ENCODE peak calls at places on chromosomes 1 and 21, in five cellular contexts. M is heart left ventricle, X is cardiac muscle cell, T is GM12878, D is NB4. E is an unnamed sample.

GRCh38 chr1:86104606-86105532 is 51.7 kb downstream of the COL24A1 start:
- DNase-seq in M (no peak), X (no peak), T (no peak), D (no peak), E (no peak)

GRCh38 chr21:44903054-44903685 is 17.5 kb downstream of the ITGB2 start:
- DNase-seq in M (peak; percentile 24), X (no peak), T (no peak), D (no peak), E (no peak)

GRCh38 chr1:117574206-117574835 is 31.5 kb upstream of the TENT5C start:
- DNase-seq in M (no peak), X (no peak), T (no peak), D (no peak), E (no peak)

GRCh38 chr1:44368471-44369151 is 13.6 kb upstream of the ERI3 start:
- DNase-seq in M (no peak), X (peak; percentile 18), T (no peak), D (no peak), E (no peak)

GRCh38 chr21:37546949-37547614 is 180.5 kb downstream of the DYRK1A start:
- DNase-seq in M (no peak), X (peak; percentile 26), T (no peak), D (peak; percentile 41), E (peak; percentile 72)

GRCh38 chr1:55310517-55310927 is 95.4 kb upstream of the USP24 start:
- DNase-seq in M (no peak), X (peak; percentile 97), T (no peak), D (peak; percentile 45), E (peak; percentile 92)

GRCh38 chr1:183881387-183882084 is 76.6 kb downstream of the RGL1 start:
- DNase-seq in M (peak; percentile 76), X (peak; percentile 96), T (no peak), D (no peak), E (peak; percentile 76)

GRCh38 chr1:61301824-61302652 is 219.7 kb downstream of the NFIA start:
- DNase-seq in M (no peak), X (peak; percentile 78), T (no peak), D (no peak), E (peak; percentile 78)

GRCh38 chr1:98386675-98387440 is 274.7 kb upstream of the SNX7 start:
- DNase-seq in M (no peak), X (no peak), T (no peak), D (no peak), E (no peak)

GRCh38 chr1:25556791-25557476 is 13.5 kb downstream of the LDLRAP1 start:
- DNase-seq in M (no peak), X (peak; percentile 64), T (no peak), D (peak; percentile 63), E (peak; percentile 64)

GRCh38 chr21:45341779-45342178 is 54.1 kb upstream of the POFUT2 start:
- DNase-seq in M (peak; percentile 27), X (peak; percentile 61), T (no peak), D (no peak), E (no peak)

GRCh38 chr1:166822385-166822784 is 16.9 kb upstream of the POGK start:
- DNase-seq in M (no peak), X (no peak), T (no peak), D (no peak), E (no peak)

GRCh38 chr1:244439391-244440032 is 12.2 kb downstream of the ADSS2 start:
- DNase-seq in M (no peak), X (peak; percentile 17), T (no peak), D (no peak), E (no peak)

GRCh38 chr1:75115654-75116053 is 18.5 kb upstream of the LHX8 start:
- DNase-seq in M (no peak), X (no peak), T (no peak), D (no peak), E (no peak)

GRCh38 chr1:174217787-174218574 is 58.7 kb downstream of the RABGAP1L start:
- DNase-seq in M (no peak), X (peak; percentile 58), T (no peak), D (peak; percentile 48), E (peak; percentile 51)

GRCh38 chr1:80066060-80066459 is 1059.5 kb upstream of the ADGRL4 start:
- DNase-seq in M (no peak), X (no peak), T (no peak), D (no peak), E (no peak)

GRCh38 chr1:239387304-239388231 is 1.2 kb downstream of the CHRM3 start:
- DNase-seq in M (no peak), X (no peak), T (no peak), D (no peak), E (no peak)

GRCh38 chr1:84479998-84480397 is 932 bp downstream of the RPF1 start:
- DNase-seq in M (no peak), X (no peak), T (no peak), D (peak; percentile 11), E (peak; percentile 4)

DNA sequence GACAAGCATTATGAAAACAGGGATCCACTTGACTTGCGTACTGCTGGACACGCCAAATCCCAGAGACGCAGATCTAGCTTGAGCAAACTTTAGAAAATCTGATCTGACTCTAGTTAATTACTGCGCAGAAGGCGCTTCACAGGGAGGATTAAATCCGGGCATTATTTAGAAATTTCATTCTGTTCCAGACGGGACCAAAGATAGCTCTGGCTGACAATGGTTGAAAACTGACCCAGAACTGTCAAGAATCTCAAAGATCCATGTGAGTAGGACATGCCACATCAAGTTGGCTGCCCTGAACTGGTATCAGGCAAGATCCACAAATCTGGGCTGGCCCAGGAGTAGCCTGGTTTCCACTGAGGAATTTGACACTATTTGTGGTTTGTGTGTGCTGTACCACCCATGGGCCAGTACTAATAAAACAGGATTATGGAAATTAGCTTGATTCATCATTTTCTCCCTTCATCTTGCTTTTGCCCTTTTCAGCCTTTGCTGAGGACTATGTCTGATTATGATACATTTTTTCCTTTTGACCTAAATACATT is 171.0 kb downstream of the VAV3 start:
- DNase-seq in M (no peak), X (no peak), T (no peak), D (no peak), E (no peak)
- H3K4me3 ChIP-seq in M (no peak overlapping the region), X (no peak overlapping the region), T (no peak overlapping the region), D (no peak overlapping the region), E (no peak overlapping the region)

DNA sequence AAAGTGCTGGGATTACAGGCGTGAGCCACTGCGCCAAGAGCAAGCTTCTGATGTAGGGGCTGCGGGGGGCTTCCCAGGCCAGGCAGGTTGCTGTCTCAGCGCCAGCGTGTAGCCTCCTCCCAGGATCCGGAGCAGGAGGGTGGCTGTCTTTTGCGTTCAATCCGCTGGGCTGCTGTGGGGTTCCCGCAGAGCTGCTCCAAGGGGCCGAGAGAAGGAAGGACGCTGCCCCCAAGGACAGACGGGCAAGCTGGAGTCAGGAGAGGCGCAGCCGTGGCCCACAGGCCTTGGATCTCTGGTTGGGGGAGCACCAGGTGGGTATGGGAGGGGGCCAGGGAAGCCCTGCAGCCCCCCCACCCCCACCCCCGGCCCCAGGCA is 16.0 kb upstream of the SKI start:
- DNase-seq in M (no peak), X (no peak), T (no peak), D (no peak), E (no peak)
- H3K4me3 ChIP-seq in M (peak overlapping the region; percentile 26), X (no peak overlapping the region), T (no peak overlapping the region), D (no peak overlapping the region), E (peak overlapping the region; percentile 32)

DNA sequence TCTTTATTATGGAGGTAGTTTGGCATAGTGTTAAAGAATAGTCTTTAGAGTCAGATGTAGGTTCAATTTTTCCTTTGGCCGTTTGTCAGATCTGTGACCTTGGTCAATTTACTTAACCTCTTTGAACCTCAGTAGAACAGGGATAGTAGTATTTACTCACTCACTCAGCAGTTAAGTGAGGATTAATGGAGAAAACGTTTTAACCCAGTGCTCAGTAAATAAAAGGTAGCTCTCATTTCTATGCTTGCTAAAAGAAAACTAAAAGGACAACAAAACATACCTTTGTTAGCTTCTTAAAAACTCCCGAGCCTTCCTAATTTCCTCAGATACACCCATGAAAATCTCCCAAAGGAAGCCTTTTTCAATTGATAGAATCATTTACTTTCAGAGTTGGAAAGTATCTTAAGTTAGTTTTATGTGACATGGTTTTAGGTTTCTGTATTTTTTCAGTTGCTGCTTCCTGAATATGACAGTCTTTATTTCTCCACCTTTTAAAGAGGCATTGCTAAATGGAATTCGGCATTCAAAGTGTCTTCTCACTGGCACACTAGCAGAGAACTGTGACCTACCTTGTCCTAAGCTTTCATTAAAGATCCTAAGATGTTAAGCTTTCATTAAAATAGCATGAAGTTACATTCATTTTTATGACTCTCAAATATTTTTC is 7.8 kb downstream of the ABCD3 start:
- DNase-seq in M (no peak), X (no peak), T (no peak), D (no peak), E (no peak)
- H3K4me3 ChIP-seq in M (no peak overlapping the region), X (no peak overlapping the region), T (peak overlapping the region; percentile 34), D (no peak overlapping the region), E (no peak overlapping the region)

GRCh38 chr1:90717356-90717664 is 208 bp upstream of the BARHL2 start:
- DNase-seq in M (no peak), X (no peak), T (no peak), D (no peak), E (no peak)

GRCh38 chr1:90717665-90718410 is 736 bp upstream of the BARHL2 start:
- DNase-seq in M (no peak), X (peak; percentile 46), T (no peak), D (no peak), E (no peak)

GRCh38 chr1:90719321-90720136 is 2.4 kb upstream of the BARHL2 start:
- DNase-seq in M (no peak), X (no peak), T (no peak), D (no peak), E (no peak)

GRCh38 chr1:90720137-90720636 is 3.1 kb upstream of the BARHL2 start:
- DNase-seq in M (no peak), X (no peak), T (no peak), D (no peak), E (no peak)

GRCh38 chr1:90718411-90719320 is 1.6 kb upstream of the BARHL2 start:
- DNase-seq in M (no peak), X (no peak), T (no peak), D (no peak), E (no peak)
- H3K4me3 ChIP-seq in M (peak overlapping the region; percentile 24), X (peak overlapping the region; percentile 30), T (no peak overlapping the region), D (no peak overlapping the region), E (peak overlapping the region; percentile 49)

GRCh38 chr1:41371630-41372599 is 10.7 kb downstream of the FOXO6 start:
- DNase-seq in M (no peak), X (no peak), T (no peak), D (peak; percentile 67), E (no peak)

GRCh38 chr1:41372600-41372993 is 11.4 kb downstream of the FOXO6 start:
- DNase-seq in M (no peak), X (no peak), T (no peak), D (no peak), E (no peak)

GRCh38 chr1:41374711-41375110 is 13.5 kb downstream of the FOXO6 start:
- DNase-seq in M (no peak), X (no peak), T (no peak), D (no peak), E (no peak)

GRCh38 chr1:41370756-41371420 is 9.7 kb downstream of the FOXO6 start:
- DNase-seq in M (no peak), X (no peak), T (no peak), D (no peak), E (no peak)

DNA sequence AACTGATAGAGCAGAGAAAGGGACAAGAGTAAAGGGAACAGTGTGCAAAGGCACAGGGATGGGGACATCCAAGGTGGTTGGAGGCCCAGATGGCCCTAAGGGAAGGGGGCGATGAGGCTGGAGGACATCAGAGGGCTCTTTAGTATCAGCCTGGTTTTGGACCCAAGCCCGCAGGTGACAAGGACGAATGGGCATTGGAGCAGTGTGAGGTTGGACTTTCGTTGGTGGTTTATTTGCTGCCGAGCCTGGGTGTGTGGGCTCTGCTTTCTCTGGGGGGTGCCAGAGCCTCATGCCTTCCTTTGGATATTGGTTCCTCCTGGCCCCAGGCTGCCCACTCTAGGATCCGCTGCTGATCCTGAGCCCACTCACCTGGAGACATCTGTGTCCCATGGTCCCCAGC is 12.1 kb downstream of the FOXO6 start:
- DNase-seq in M (no peak), X (no peak), T (no peak), D (no peak), E (no peak)
- H3K4me3 ChIP-seq in M (no peak overlapping the region), X (no peak overlapping the region), T (no peak overlapping the region), D (no peak overlapping the region), E (no peak overlapping the region)

GRCh38 chr1:46244656-46245371 is 2.7 kb upstream of the RAD54L start:
- DNase-seq in M (no peak), X (peak; percentile 39), T (no peak), D (peak; percentile 52), E (peak; percentile 19)
- H3K4me3 ChIP-seq in M (no peak overlapping the region), X (no peak overlapping the region), T (no peak overlapping the region), D (no peak overlapping the region), E (no peak overlapping the region)

E was measured in fibroblast of villous mesenchyme.